ENCODE peak calls at places on chromosomes 7 and 10, in eight cellular contexts. Z is stimulated activated CD4-positive, alpha-beta T cell treated with anti-CD3 and anti-CD28 coated beads, Interleukin-1b, Interleukin-23, amount 100 ng/mL, for 48 hours; L is Calu3; O is NCI-H1417; U is germinal center; S is lung; N is WTC11; F is heart left ventricle. W is an unnamed sample.

GRCh38 chr7:100577507-100577906 is 3.8 kb upstream of the SAP25 start:
- DNase-seq in L (no peak), N (no peak), S (no peak), U (no peak), F (peak), Z (no peak), O (no peak), W (no peak)

GRCh38 chr10:5948999-5949759 is 28.2 kb downstream of the IL15RA start:
- DNase-seq in S (peak), O (no peak), Z (peak), N (peak), L (peak), U (no peak), F (peak), W (peak)

GRCh38 chr7:31493714-31494181 is 20.1 kb upstream of the ITPRID1 start:
- DNase-seq in L (peak), N (no peak), O (no peak), S (peak), U (no peak), Z (no peak), F (no peak), W (peak)

GRCh38 chr7:157676456-157677255 is 339.9 kb downstream of the DNAJB6 start:
- DNase-seq in L (no peak), S (no peak), O (no peak), U (no peak), Z (no peak), N (no peak), F (no peak), W (no peak)

GRCh38 chr10:677038-677437 is 12.4 kb downstream of the DIP2C start:
- DNase-seq in O (no peak), F (no peak), S (no peak), Z (no peak), N (no peak), U (no peak), L (no peak), W (no peak)

GRCh38 chr10:80684217-80684616 is 146.5 kb downstream of the SH2D4B start:
- DNase-seq in Z (no peak), N (no peak), S (no peak), F (no peak), U (peak), O (peak), L (peak), W (peak)

GRCh38 chr10:14235511-14235910 is 95.2 kb downstream of the FRMD4A start:
- DNase-seq in O (no peak), Z (no peak), L (no peak), U (no peak), F (no peak), N (no peak), S (no peak), W (no peak)

GRCh38 chr10:972763-973162 is 15.5 kb upstream of the GTPBP4 start:
- DNase-seq in F (no peak), U (no peak), Z (no peak), N (no peak), L (no peak), S (no peak), O (no peak), W (no peak)

GRCh38 chr7:18408461-18408860 is 87.1 kb upstream of the HDAC9 start:
- DNase-seq in N (no peak), S (no peak), Z (no peak), F (no peak), U (no peak), O (no peak), L (no peak), W (peak)

GRCh38 chr10:102400061-102400460 is 4.6 kb downstream of the NFKB2 start:
- DNase-seq in O (peak), F (no peak), L (no peak), U (no peak), N (no peak), S (no peak), Z (no peak), W (no peak)

GRCh38 chr7:23893942-23894890 is 184.2 kb downstream of the STK31 start:
- DNase-seq in S (no peak), N (no peak), F (no peak), U (no peak), L (no peak), O (no peak), Z (peak), W (no peak)

GRCh38 chr7:104980969-104981670 is 32.9 kb upstream of the KMT2E start:
- DNase-seq in O (peak), F (no peak), S (no peak), Z (no peak), L (no peak), U (peak), N (no peak), W (peak)

GRCh38 chr7:88150018-88150417 is 69.8 kb downstream of the SRI start:
- DNase-seq in U (no peak), S (no peak), N (no peak), L (no peak), Z (no peak), F (no peak), O (no peak), W (no peak)

GRCh38 chr7:152869677-152870051 is 110.1 kb downstream of the ACTR3B start:
- DNase-seq in L (no peak), S (no peak), N (no peak), Z (no peak), U (no peak), F (no peak), O (no peak), W (no peak)

GRCh38 chr7:45092100-45092930 is 3.5 kb upstream of the NACAD start:
- DNase-seq in O (no peak), U (no peak), S (no peak), N (no peak), F (peak), L (no peak), Z (no peak), W (peak)

GRCh38 chr7:151087247-151088018 is 1.2 kb downstream of the AGAP3 start:
- DNase-seq in O (peak), S (no peak), L (peak), Z (peak), U (no peak), N (no peak), F (peak), W (no peak)

GRCh38 chr7:79624336-79624735 is 170.9 kb upstream of the MAGI2 start:
- DNase-seq in Z (no peak), F (no peak), O (no peak), U (no peak), S (no peak), L (no peak), N (no peak), W (no peak)

GRCh38 chr10:43214071-43214955 is 52.6 kb downstream of the RASGEF1A start:
- DNase-seq in O (no peak), L (no peak), F (peak), Z (no peak), S (no peak), N (no peak), U (no peak), W (peak)

GRCh38 chr10:124691448-124692435 is 52.4 kb downstream of the FAM53B start:
- DNase-seq in F (peak), N (no peak), S (no peak), Z (no peak), O (no peak), U (no peak), L (no peak), W (no peak)

GRCh38 chr10:59560161-59560560 is 149.5 kb downstream of the SLC16A9 start:
- DNase-seq in L (no peak), S (no peak), Z (no peak), U (no peak), O (no peak), F (no peak), N (no peak), W (no peak)

GRCh38 chr7:4244635-4245034 is 437.5 kb upstream of the FOXK1 start:
- DNase-seq in N (no peak), U (no peak), F (no peak), O (no peak), S (no peak), L (no peak), Z (no peak), W (no peak)

GRCh38 chr7:105587899-105588690 is 6.8 kb upstream of the EFCAB10 start:
- DNase-seq in U (no peak), S (no peak), F (no peak), N (no peak), L (no peak), Z (no peak), O (no peak), W (no peak)

GRCh38 chr7:85021090-85021704 is 165.7 kb downstream of the SEMA3D start:
- DNase-seq in S (no peak), U (no peak), O (no peak), L (no peak), F (no peak), N (no peak), Z (no peak), W (peak)